ENCODE peak calls at places on chromosome 17, in nine cellular contexts. One of them, this sample, is unnamed.

GRCh38 chr17:82786427-82786826 is 34.6 kb downstream of the TBCD start:
- DNase-seq in K562: no peak
- DNase-seq in GM12878: no peak
- DNase-seq in transverse colon: no peak
- DNase-seq in sigmoid colon: no peak
- DNase-seq in HepG2: no peak
- DNase-seq in esophagus muscularis mucosa: no peak
- DNase-seq in suprapubic skin: no peak
- DNase-seq in HCT116: no peak
- DNase-seq in this sample: no peak

GRCh38 chr17:55926276-55926995 is 175.6 kb downstream of the PCTP start:
- DNase-seq in K562: no peak
- DNase-seq in GM12878: no peak
- DNase-seq in transverse colon: no peak
- DNase-seq in sigmoid colon: no peak
- DNase-seq in HepG2: no peak
- DNase-seq in esophagus muscularis mucosa: no peak
- DNase-seq in suprapubic skin: no peak
- DNase-seq in HCT116: no peak
- DNase-seq in this sample: no peak

GRCh38 chr17:72416054-72416691 is 295.4 kb downstream of the SOX9 start:
- DNase-seq in K562: no peak
- DNase-seq in GM12878: peak
- DNase-seq in transverse colon: no peak
- DNase-seq in sigmoid colon: no peak
- DNase-seq in HepG2: no peak
- DNase-seq in esophagus muscularis mucosa: no peak
- DNase-seq in suprapubic skin: no peak
- DNase-seq in HCT116: no peak
- DNase-seq in this sample: no peak

GRCh38 chr17:4249452-4250029 is 14.2 kb downstream of the ANKFY1 start:
- DNase-seq in K562: peak
- DNase-seq in GM12878: no peak
- DNase-seq in transverse colon: no peak
- DNase-seq in sigmoid colon: no peak
- DNase-seq in HepG2: peak
- DNase-seq in esophagus muscularis mucosa: no peak
- DNase-seq in suprapubic skin: no peak
- DNase-seq in HCT116: no peak
- DNase-seq in this sample: no peak

GRCh38 chr17:42387663-42388380 is 420 bp downstream of the STAT3 start:
- DNase-seq in K562: peak
- DNase-seq in GM12878: no peak
- DNase-seq in transverse colon: peak
- DNase-seq in sigmoid colon: peak
- DNase-seq in HepG2: no peak
- DNase-seq in esophagus muscularis mucosa: no peak
- DNase-seq in suprapubic skin: peak
- DNase-seq in HCT116: no peak
- DNase-seq in this sample: peak

GRCh38 chr17:74868251-74868907 is 4.4 kb downstream of the FDXR start:
- DNase-seq in K562: peak
- DNase-seq in GM12878: no peak
- DNase-seq in transverse colon: no peak
- DNase-seq in sigmoid colon: no peak
- DNase-seq in HepG2: no peak
- DNase-seq in esophagus muscularis mucosa: no peak
- DNase-seq in suprapubic skin: no peak
- DNase-seq in HCT116: no peak
- DNase-seq in this sample: no peak

GRCh38 chr17:70076189-70076588 is 1.2 kb downstream of the KCNJ16 start:
- DNase-seq in K562: no peak
- DNase-seq in GM12878: no peak
- DNase-seq in transverse colon: no peak
- DNase-seq in sigmoid colon: no peak
- DNase-seq in HepG2: no peak
- DNase-seq in esophagus muscularis mucosa: no peak
- DNase-seq in suprapubic skin: no peak
- DNase-seq in HCT116: no peak
- DNase-seq in this sample: no peak

GRCh38 chr17:30082807-30083206 is 33.8 kb upstream of the NSRP1 start:
- DNase-seq in K562: no peak
- DNase-seq in GM12878: no peak
- DNase-seq in transverse colon: no peak
- DNase-seq in sigmoid colon: no peak
- DNase-seq in HepG2: no peak
- DNase-seq in esophagus muscularis mucosa: no peak
- DNase-seq in suprapubic skin: no peak
- DNase-seq in HCT116: no peak
- DNase-seq in this sample: no peak

GRCh38 chr17:17532991-17533390 is 36.8 kb upstream of the RASD1 start:
- DNase-seq in K562: no peak
- DNase-seq in GM12878: no peak
- DNase-seq in transverse colon: no peak
- DNase-seq in sigmoid colon: no peak
- DNase-seq in HepG2: no peak
- DNase-seq in esophagus muscularis mucosa: no peak
- DNase-seq in suprapubic skin: no peak
- DNase-seq in HCT116: no peak
- DNase-seq in this sample: no peak

GRCh38 chr17:62757518-62757951 is 50.6 kb downstream of the MARCHF10 start:
- DNase-seq in K562: no peak
- DNase-seq in GM12878: no peak
- DNase-seq in transverse colon: no peak
- DNase-seq in sigmoid colon: no peak
- DNase-seq in HepG2: no peak
- DNase-seq in esophagus muscularis mucosa: no peak
- DNase-seq in suprapubic skin: peak
- DNase-seq in HCT116: no peak
- DNase-seq in this sample: no peak

GRCh38 chr17:41338961-41339485 is 11.6 kb downstream of the KRT33A start:
- DNase-seq in K562: no peak
- DNase-seq in GM12878: peak
- DNase-seq in transverse colon: no peak
- DNase-seq in sigmoid colon: no peak
- DNase-seq in HepG2: no peak
- DNase-seq in esophagus muscularis mucosa: peak
- DNase-seq in suprapubic skin: no peak
- DNase-seq in HCT116: no peak
- DNase-seq in this sample: no peak

GRCh38 chr17:7825206-7825980 is 8.6 kb upstream of the KDM6B start:
- DNase-seq in K562: no peak
- DNase-seq in GM12878: no peak
- DNase-seq in transverse colon: no peak
- DNase-seq in sigmoid colon: peak
- DNase-seq in HepG2: peak
- DNase-seq in esophagus muscularis mucosa: no peak
- DNase-seq in suprapubic skin: no peak
- DNase-seq in HCT116: no peak
- DNase-seq in this sample: no peak

GRCh38 chr17:31231852-31232251 is 65.2 kb downstream of the OMG start:
- DNase-seq in K562: no peak
- DNase-seq in GM12878: no peak
- DNase-seq in transverse colon: no peak
- DNase-seq in sigmoid colon: no peak
- DNase-seq in HepG2: no peak
- DNase-seq in esophagus muscularis mucosa: no peak
- DNase-seq in suprapubic skin: no peak
- DNase-seq in HCT116: no peak
- DNase-seq in this sample: no peak

GRCh38 chr17:193841-194806 is 12.7 kb upstream of the DOC2B start:
- DNase-seq in K562: no peak
- DNase-seq in GM12878: no peak
- DNase-seq in transverse colon: no peak
- DNase-seq in sigmoid colon: no peak
- DNase-seq in HepG2: peak
- DNase-seq in esophagus muscularis mucosa: no peak
- DNase-seq in suprapubic skin: no peak
- DNase-seq in HCT116: no peak
- DNase-seq in this sample: no peak

GRCh38 chr17:67431210-67432015 is 54.3 kb downstream of the PITPNC1 start:
- DNase-seq in K562: peak
- DNase-seq in GM12878: no peak
- DNase-seq in transverse colon: no peak
- DNase-seq in sigmoid colon: no peak
- DNase-seq in HepG2: no peak
- DNase-seq in esophagus muscularis mucosa: no peak
- DNase-seq in suprapubic skin: no peak
- DNase-seq in HCT116: peak
- DNase-seq in this sample: no peak

DNA sequence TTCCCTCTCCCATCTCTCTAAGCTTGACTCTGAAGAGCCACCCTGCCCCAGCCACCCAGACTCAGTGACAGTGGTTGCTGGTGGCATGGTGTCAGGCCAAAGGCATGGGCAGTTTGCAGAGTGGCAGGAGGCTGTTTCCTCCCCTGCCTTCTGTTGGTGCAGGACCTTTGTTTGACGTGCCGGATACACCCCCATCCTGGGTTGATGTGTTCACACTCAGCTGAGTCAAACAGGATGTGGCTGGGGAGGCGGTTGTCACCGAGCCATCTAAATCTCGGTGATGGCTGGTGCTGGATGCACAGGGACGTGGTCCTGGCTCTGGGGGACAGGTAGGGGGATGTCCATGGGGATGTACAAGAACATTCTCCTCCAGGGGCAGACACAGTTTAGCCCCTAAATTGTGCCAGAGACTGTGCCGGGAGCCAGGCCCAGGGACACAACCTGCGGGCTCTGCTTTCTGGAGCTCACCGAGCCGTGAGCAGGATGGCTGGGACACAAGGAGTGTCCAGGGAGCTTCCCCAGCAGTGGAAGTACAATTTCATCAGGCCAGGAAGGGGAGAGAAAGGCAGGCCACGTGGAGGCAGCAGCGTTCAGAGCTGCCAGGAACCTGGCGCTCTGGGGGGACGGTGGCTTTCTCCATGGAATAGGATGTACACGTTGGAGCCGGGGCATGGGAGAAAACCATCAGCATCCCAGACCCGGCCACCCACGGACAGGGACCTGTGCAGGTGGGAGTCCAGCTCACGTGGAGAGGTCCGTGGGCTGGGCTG is 264.2 kb downstream of the SEC14L1 start:
- DNase-seq in K562: no peak
- DNase-seq in GM12878: peak
- DNase-seq in transverse colon: peak
- DNase-seq in sigmoid colon: no peak
- DNase-seq in HepG2: no peak
- DNase-seq in esophagus muscularis mucosa: no peak
- DNase-seq in suprapubic skin: no peak
- DNase-seq in HCT116: no peak
- DNase-seq in this sample: peak
- TF ChIP-seq POLR2AphosphoS5 in K562: no peak
- TF ChIP-seq POLR2AphosphoS5 in GM12878: peak
- TF ChIP-seq POLR2AphosphoS5 in transverse colon: no peak
- TF ChIP-seq POLR2AphosphoS5 in sigmoid colon: peak
- TF ChIP-seq POLR2AphosphoS5 in HepG2: no peak
- TF ChIP-seq POLR2AphosphoS5 in esophagus muscularis mucosa: peak
- TF ChIP-seq POLR2AphosphoS5 in suprapubic skin: no peak
- TF ChIP-seq POLR2AphosphoS5 in HCT116: no peak
- TF ChIP-seq POLR2AphosphoS5 in this sample: peak

GRCh38 chr17:61431594-61432311 is 20.5 kb upstream of the TBX4 start:
- DNase-seq in K562: no peak
- DNase-seq in GM12878: no peak
- DNase-seq in transverse colon: no peak
- DNase-seq in sigmoid colon: no peak
- DNase-seq in HepG2: peak
- DNase-seq in esophagus muscularis mucosa: peak
- DNase-seq in suprapubic skin: no peak
- DNase-seq in HCT116: no peak
- DNase-seq in this sample: no peak
- TF ChIP-seq POLR2AphosphoS5 in K562: no peak
- TF ChIP-seq POLR2AphosphoS5 in GM12878: no peak
- TF ChIP-seq POLR2AphosphoS5 in transverse colon: no peak
- TF ChIP-seq POLR2AphosphoS5 in sigmoid colon: no peak
- TF ChIP-seq POLR2AphosphoS5 in HepG2: no peak
- TF ChIP-seq POLR2AphosphoS5 in esophagus muscularis mucosa: no peak
- TF ChIP-seq POLR2AphosphoS5 in suprapubic skin: no peak
- TF ChIP-seq POLR2AphosphoS5 in HCT116: no peak
- TF ChIP-seq POLR2AphosphoS5 in this sample: no peak

GRCh38 chr17:16464641-16465312 is 27.2 kb downstream of the LRRC75A start:
- DNase-seq in K562: no peak
- DNase-seq in GM12878: no peak
- DNase-seq in transverse colon: peak
- DNase-seq in sigmoid colon: no peak
- DNase-seq in HepG2: no peak
- DNase-seq in esophagus muscularis mucosa: no peak
- DNase-seq in suprapubic skin: no peak
- DNase-seq in HCT116: no peak
- DNase-seq in this sample: no peak
- TF ChIP-seq POLR2AphosphoS5 in K562: no peak
- TF ChIP-seq POLR2AphosphoS5 in GM12878: no peak
- TF ChIP-seq POLR2AphosphoS5 in transverse colon: no peak
- TF ChIP-seq POLR2AphosphoS5 in sigmoid colon: no peak
- TF ChIP-seq POLR2AphosphoS5 in HepG2: no peak
- TF ChIP-seq POLR2AphosphoS5 in esophagus muscularis mucosa: no peak
- TF ChIP-seq POLR2AphosphoS5 in suprapubic skin: no peak
- TF ChIP-seq POLR2AphosphoS5 in HCT116: no peak
- TF ChIP-seq POLR2AphosphoS5 in this sample: no peak

GRCh38 chr17:80117491-80118401 is 16.4 kb downstream of the GAA start:
- DNase-seq in K562: no peak
- DNase-seq in GM12878: no peak
- DNase-seq in transverse colon: no peak
- DNase-seq in sigmoid colon: no peak
- DNase-seq in HepG2: no peak
- DNase-seq in esophagus muscularis mucosa: no peak
- DNase-seq in suprapubic skin: peak
- DNase-seq in HCT116: no peak
- DNase-seq in this sample: no peak
- TF ChIP-seq POLR2AphosphoS5 in K562: no peak
- TF ChIP-seq POLR2AphosphoS5 in GM12878: no peak
- TF ChIP-seq POLR2AphosphoS5 in transverse colon: no peak
- TF ChIP-seq POLR2AphosphoS5 in sigmoid colon: no peak
- TF ChIP-seq POLR2AphosphoS5 in HepG2: no peak
- TF ChIP-seq POLR2AphosphoS5 in esophagus muscularis mucosa: no peak
- TF ChIP-seq POLR2AphosphoS5 in suprapubic skin: no peak
- TF ChIP-seq POLR2AphosphoS5 in HCT116: no peak
- TF ChIP-seq POLR2AphosphoS5 in this sample: no peak

DNA sequence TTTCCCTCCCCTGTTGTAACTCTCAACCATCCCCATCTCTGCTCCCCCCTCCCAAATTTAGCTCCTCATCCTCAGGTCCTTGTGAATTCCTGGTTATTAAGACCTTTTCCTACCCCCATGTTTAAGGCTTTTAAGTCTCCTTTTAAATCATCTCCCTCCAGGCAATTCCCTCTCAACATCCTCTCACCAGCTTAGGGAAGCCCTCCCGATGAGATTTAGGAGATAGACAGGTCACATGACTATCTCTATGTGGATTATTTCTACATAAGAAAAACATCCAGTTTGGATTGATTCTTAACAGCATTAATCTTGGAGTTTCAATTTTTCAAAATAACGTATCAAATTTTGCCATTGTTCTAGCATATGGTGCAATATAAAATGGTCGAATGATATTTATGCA is 12.5 kb upstream of the WSB1 start:
- DNase-seq in K562: no peak
- DNase-seq in GM12878: no peak
- DNase-seq in transverse colon: no peak
- DNase-seq in sigmoid colon: no peak
- DNase-seq in HepG2: no peak
- DNase-seq in esophagus muscularis mucosa: no peak
- DNase-seq in suprapubic skin: no peak
- DNase-seq in HCT116: no peak
- DNase-seq in this sample: no peak
- TF ChIP-seq POLR2AphosphoS5 in K562: no peak
- TF ChIP-seq POLR2AphosphoS5 in GM12878: no peak
- TF ChIP-seq POLR2AphosphoS5 in transverse colon: no peak
- TF ChIP-seq POLR2AphosphoS5 in sigmoid colon: no peak
- TF ChIP-seq POLR2AphosphoS5 in HepG2: no peak
- TF ChIP-seq POLR2AphosphoS5 in esophagus muscularis mucosa: no peak
- TF ChIP-seq POLR2AphosphoS5 in suprapubic skin: no peak
- TF ChIP-seq POLR2AphosphoS5 in HCT116: no peak
- TF ChIP-seq POLR2AphosphoS5 in this sample: no peak

GRCh38 chr17:43393944-43394482 is 4.8 kb upstream of the ARL4D start:
- DNase-seq in K562: peak
- DNase-seq in GM12878: no peak
- DNase-seq in transverse colon: peak
- DNase-seq in sigmoid colon: peak
- DNase-seq in HepG2: peak
- DNase-seq in esophagus muscularis mucosa: peak
- DNase-seq in suprapubic skin: peak
- DNase-seq in HCT116: peak
- DNase-seq in this sample: peak
- TF ChIP-seq POLR2AphosphoS5 in K562: no peak
- TF ChIP-seq POLR2AphosphoS5 in GM12878: no peak
- TF ChIP-seq POLR2AphosphoS5 in transverse colon: peak
- TF ChIP-seq POLR2AphosphoS5 in sigmoid colon: peak
- TF ChIP-seq POLR2AphosphoS5 in HepG2: no peak
- TF ChIP-seq POLR2AphosphoS5 in esophagus muscularis mucosa: peak
- TF ChIP-seq POLR2AphosphoS5 in suprapubic skin: peak
- TF ChIP-seq POLR2AphosphoS5 in HCT116: no peak
- TF ChIP-seq POLR2AphosphoS5 in this sample: peak